ENCODE peak calls at places on chromosome 12, in four cellular contexts. F, P, D and I are unnamed samples.
A peak's percentile ranks its signal among the peaks of the same experiment; 100 is the strongest.

GRCh38 chr12:80770958-80771357 is 54.2 kb downstream of the MYF5 start:
- DNase-seq in F (no peak), P (no peak), D (no peak), I (no peak)

GRCh38 chr12:120710805-120711296 is 593 bp downstream of the UNC119B start:
- DNase-seq in F (no peak), D (no peak), P (peak; percentile 57), I (peak; percentile 72)

GRCh38 chr12:24748326-24748725 is 200.6 kb downstream of the BCAT1 start:
- DNase-seq in D (no peak), F (no peak), P (no peak), I (no peak)

GRCh38 chr12:47817272-47818006 is 2.3 kb downstream of the HDAC7 start:
- DNase-seq in F (no peak), P (no peak), D (no peak), I (no peak)

GRCh38 chr12:1830981-1831930 is 10.9 kb downstream of the LRTM2 start:
- DNase-seq in P (peak; percentile 65), F (peak; percentile 28), D (no peak), I (no peak)

GRCh38 chr12:102948941-102949352 is 8.5 kb upstream of the ASCL1 start:
- DNase-seq in D (no peak), P (peak; percentile 54), F (peak; percentile 46), I (peak; percentile 60)

GRCh38 chr12:95859344-95859816 is 628 bp downstream of the SNRPF start:
- DNase-seq in F (peak; percentile 38), D (no peak), P (peak; percentile 21), I (peak; percentile 56)

GRCh38 chr12:103833095-103833777 is 7.8 kb downstream of the NT5DC3 start:
- DNase-seq in D (no peak), P (no peak), F (no peak), I (peak; percentile 65)

GRCh38 chr12:1093166-1093751 is 102.2 kb downstream of the ERC1 start:
- DNase-seq in P (no peak), D (no peak), F (peak; percentile 75), I (peak; percentile 70)

GRCh38 chr12:95908573-95908972 is 33.8 kb downstream of the CCDC38 start:
- DNase-seq in D (no peak), F (no peak), P (no peak), I (no peak)

GRCh38 chr12:10241781-10242180 is 29.1 kb downstream of the GABARAPL1 start:
- DNase-seq in P (no peak), D (no peak), F (no peak), I (peak; percentile 14)

GRCh38 chr12:44875954-44876553 is at the start of gene NELL2:
- DNase-seq in D (no peak), P (peak; percentile 73), F (peak; percentile 32), I (no peak)

GRCh38 chr12:112557954-112558630 is 139.3 kb downstream of the PTPN11 start:
- DNase-seq in P (no peak), D (no peak), F (no peak), I (no peak)

GRCh38 chr12:45292486-45293195 is 76.7 kb downstream of the ANO6 start:
- DNase-seq in P (no peak), F (no peak), D (no peak), I (no peak)

GRCh38 chr12:2552000-2552399 is 242.8 kb upstream of the FKBP4 start:
- DNase-seq in D (no peak), P (no peak), F (no peak), I (no peak)

GRCh38 chr12:127987199-127987901 is 279.6 kb upstream of the TMEM132C start:
- DNase-seq in P (no peak), F (no peak), D (no peak), I (no peak)

GRCh38 chr12:62631531-62632520 is 165.2 kb downstream of the MON2 start:
- DNase-seq in P (no peak), F (peak; percentile 68), D (no peak), I (peak; percentile 24)

GRCh38 chr12:119208626-119209061 is 29.9 kb downstream of the HSPB8 start:
- DNase-seq in D (no peak), P (no peak), F (peak; percentile 74), I (no peak)

GRCh38 chr12:29796823-29797263 is 13.1 kb upstream of the TMTC1 start:
- DNase-seq in F (no peak), D (no peak), P (no peak), I (no peak)

GRCh38 chr12:126337556-126337955 is 1272.3 kb downstream of the AACS start:
- DNase-seq in P (no peak), F (no peak), D (no peak), I (no peak)

GRCh38 chr12:116609236-116609635 is 50.1 kb downstream of the MAP1LC3B2 start:
- DNase-seq in D (no peak), F (no peak), P (no peak), I (peak; percentile 44)

GRCh38 chr12:116607039-116607438 is 47.9 kb downstream of the MAP1LC3B2 start:
- DNase-seq in F (no peak), P (no peak), D (no peak), I (no peak)

GRCh38 chr12:116612436-116612835 is 53.3 kb downstream of the MAP1LC3B2 start:
- DNase-seq in P (no peak), F (no peak), D (no peak), I (no peak)

GRCh38 chr12:116610971-116611541 is 51.9 kb downstream of the MAP1LC3B2 start:
- DNase-seq in P (peak; percentile 53), D (no peak), F (peak; percentile 48), I (peak; percentile 53)

GRCh38 chr12:116609715-116610114 is 50.5 kb downstream of the MAP1LC3B2 start:
- DNase-seq in F (peak; percentile 56), D (no peak), P (peak; percentile 37), I (peak; percentile 91)
- TF ChIP-seq CTCF in F (peak; percentile 43), D (peak; percentile 21), P (peak; percentile 67), I (peak; percentile 84)

GRCh38 chr12:32568241-32568640 is 110.9 kb upstream of the DNM1L start:
- DNase-seq in P (no peak), D (no peak), F (peak; percentile 61), I (no peak)
- TF ChIP-seq MYC in P (no peak), D (no peak), F (no peak), I (no peak)

GRCh38 chr12:30965613-30965985 is 39.1 kb downstream of the TSPAN11 start:
- DNase-seq in D (no peak), P (no peak), F (peak; percentile 41), I (no peak)
- TF ChIP-seq CTCF in D (peak; percentile 9), P (peak; percentile 47), F (no peak), I (no peak)

GRCh38 chr12:68175566-68176033 is 16.1 kb upstream of the IFNG start:
- DNase-seq in P (no peak), F (no peak), D (peak; percentile 63), I (no peak)
- TF ChIP-seq MYC in P (no peak), F (no peak), D (no peak), I (no peak)